ENCODE peak calls at places on chromosomes 11 and 22, in seven cellular contexts. E is left ventricle myocardium inferior, F is heart right ventricle, N is RWPE2, D is transverse colon, Q is psoas muscle, O is H7. K is an unnamed sample.

GRCh38 chr22:48320048-48320655 is 1507.5 kb downstream of the BRD1 start:
- DNase-seq in N (no peak), E (no peak), D (no peak), Q (no peak), O (no peak), F (no peak), K (no peak)

GRCh38 chr22:47384977-47385376 is 622.5 kb downstream of the TBC1D22A start:
- DNase-seq in Q (no peak), D (no peak), F (no peak), N (peak; percentile 34), O (no peak), E (no peak), K (no peak)

GRCh38 chr11:8566613-8567210 is 27.3 kb downstream of the STK33 start:
- DNase-seq in E (no peak), O (no peak), D (peak; percentile 12), Q (no peak), F (no peak), N (no peak), K (peak; percentile 46)

GRCh38 chr11:27018902-27019544 is 21.6 kb upstream of the BBOX1 start:
- DNase-seq in N (no peak), F (no peak), E (no peak), D (no peak), O (no peak), Q (no peak), K (no peak)

GRCh38 chr22:50676661-50677492 is 4.3 kb downstream of the SHANK3 start:
- DNase-seq in D (no peak), Q (no peak), F (no peak), O (no peak), N (no peak), E (no peak), K (no peak)

GRCh38 chr22:18034076-18034475 is 9.7 kb upstream of the MICAL3 start:
- DNase-seq in F (no peak), E (no peak), D (no peak), Q (no peak), O (no peak), N (no peak), K (no peak)

GRCh38 chr22:38724176-38724575 is 18.4 kb downstream of the GTPBP1 start:
- DNase-seq in N (no peak), D (no peak), F (no peak), O (no peak), Q (no peak), E (no peak), K (no peak)

GRCh38 chr11:47979378-47980092 is 824 bp upstream of the PTPRJ start:
- DNase-seq in Q (no peak), F (no peak), E (no peak), D (no peak), O (peak; percentile 66), N (no peak), K (no peak)

GRCh38 chr11:84130646-84131427 is 844.7 kb upstream of the CCDC90B start:
- DNase-seq in O (no peak), Q (no peak), D (no peak), F (no peak), E (no peak), N (no peak), K (no peak)

GRCh38 chr11:61503135-61503770 is 5.3 kb upstream of the LRRC10B start:
- DNase-seq in N (no peak), D (no peak), F (no peak), E (no peak), Q (no peak), O (no peak), K (no peak)

GRCh38 chr11:1119282-1120146 is 38.2 kb upstream of the MUC5AC start:
- DNase-seq in E (no peak), D (peak; percentile 3), N (no peak), Q (no peak), O (peak; percentile 68), F (no peak), K (no peak)

GRCh38 chr11:115234794-115235193 is 269.4 kb downstream of the CADM1 start:
- DNase-seq in E (no peak), F (no peak), D (no peak), O (no peak), Q (no peak), N (no peak), K (no peak)

GRCh38 chr22:48100685-48101417 is 1338.4 kb downstream of the TBC1D22A start:
- DNase-seq in E (no peak), N (no peak), D (no peak), O (no peak), F (no peak), Q (no peak), K (no peak)

GRCh38 chr22:31229402-31230140 is 17.5 kb downstream of the LIMK2 start:
- DNase-seq in N (no peak), F (no peak), O (no peak), E (peak; percentile 47), D (peak; percentile 78), Q (peak; percentile 29), K (no peak)

DNA sequence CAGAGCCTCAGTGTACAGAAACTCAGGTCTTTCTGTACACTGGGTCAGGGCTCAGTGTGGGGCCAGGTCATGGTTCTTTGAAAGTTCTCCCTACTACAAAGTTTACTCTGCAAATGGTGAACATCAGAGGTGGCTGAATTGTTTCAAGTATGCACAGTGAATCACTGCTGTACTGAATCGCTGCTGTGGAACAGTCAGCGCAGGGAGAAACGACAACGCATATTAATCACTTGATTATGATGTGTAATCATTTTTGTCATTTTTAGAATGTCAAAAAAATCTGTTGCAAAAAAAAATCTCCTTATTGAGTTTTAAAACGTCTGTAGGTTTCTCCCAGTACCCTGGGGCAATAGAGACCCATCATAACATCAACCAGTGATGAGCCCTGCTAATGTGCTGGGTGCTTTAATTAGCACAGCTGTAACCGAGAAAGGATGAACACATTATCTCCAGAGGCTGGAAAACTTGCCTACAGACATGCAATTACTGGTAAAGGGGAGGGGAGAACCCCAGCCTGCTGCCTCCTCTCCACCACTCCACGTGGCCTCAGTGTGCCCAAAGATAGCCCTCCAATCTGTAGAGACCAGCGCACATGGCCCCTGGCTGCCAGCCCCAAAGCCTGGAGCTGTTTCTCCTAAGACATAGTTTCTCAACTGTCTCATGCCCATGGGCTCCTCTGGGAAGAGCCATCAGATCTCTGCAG is 12.8 kb downstream of the ARRB1 start:
- DNase-seq in F (no peak), D (no peak), N (no peak), O (no peak), E (no peak), Q (no peak), K (no peak)
- H3K4me3 ChIP-seq in F (no peak overlapping the region), D (no peak overlapping the region), N (no peak overlapping the region), O (no peak overlapping the region), E (no peak overlapping the region), Q (no peak overlapping the region), K (no peak overlapping the region)

GRCh38 chr11:65549088-65549487 is 9.1 kb downstream of the LTBP3 start:
- DNase-seq in E (no peak), F (no peak), N (no peak), O (no peak), D (no peak), Q (no peak), K (no peak)

GRCh38 chr11:65545853-65546216 is 12.3 kb downstream of the LTBP3 start:
- DNase-seq in N (no peak), F (no peak), D (no peak), Q (no peak), E (no peak), O (peak; percentile 64), K (no peak)

GRCh38 chr11:65542738-65543390 is 15.3 kb downstream of the LTBP3 start:
- DNase-seq in E (no peak), F (no peak), D (no peak), N (no peak), O (no peak), Q (no peak), K (no peak)

GRCh38 chr11:65547446-65548125 is 10.6 kb downstream of the LTBP3 start:
- DNase-seq in N (no peak), F (no peak), E (no peak), D (no peak), Q (no peak), O (peak; percentile 85), K (no peak)

DNA sequence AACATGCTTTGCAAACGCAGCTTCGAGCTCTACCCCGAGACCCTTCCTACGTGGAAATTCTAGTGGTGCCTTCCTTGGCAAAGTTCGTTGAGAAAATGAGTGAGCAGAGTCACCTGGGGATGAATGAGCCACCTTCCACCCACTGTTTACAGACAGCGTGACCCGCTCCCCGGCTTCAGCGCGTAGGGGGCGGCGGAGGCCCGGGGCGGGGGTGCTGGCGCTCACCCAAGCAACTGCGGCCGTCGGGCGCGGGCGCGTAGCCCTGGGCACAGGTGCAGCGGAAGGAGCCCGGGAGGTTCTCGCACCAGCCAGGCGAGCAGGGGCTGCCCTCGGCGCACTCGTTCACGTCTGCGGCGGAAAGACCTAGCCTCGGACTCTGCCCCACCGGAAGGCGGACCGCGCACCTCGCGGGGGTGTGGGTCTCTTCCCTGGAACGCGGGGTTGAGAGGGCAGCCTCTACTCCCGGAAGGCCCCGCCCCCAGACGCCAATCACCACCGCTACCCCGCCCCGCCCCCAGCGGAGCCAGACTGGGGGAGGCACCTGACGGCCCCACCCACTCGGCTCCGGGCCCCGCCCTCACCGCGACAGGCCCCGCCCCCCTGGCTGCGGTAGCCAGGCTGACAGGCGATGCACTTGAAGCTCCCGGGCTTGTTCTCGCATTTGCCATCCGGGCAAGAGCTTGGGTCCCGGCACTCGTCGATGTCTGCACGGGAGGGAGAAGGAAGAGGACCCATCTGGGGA is 11.8 kb downstream of the LTBP3 start:
- DNase-seq in F (peak; percentile 84), Q (peak; percentile 79), E (peak; percentile 77), N (no peak), D (peak; percentile 99), O (peak; percentile 100), K (peak; percentile 55)
- H3K4me3 ChIP-seq in F (no peak overlapping the region), Q (no peak overlapping the region), E (peak overlapping the region; percentile 33), N (peak overlapping the region; percentile 5), D (peak overlapping the region; percentile 47), O (peak overlapping the region; percentile 55), K (no peak overlapping the region)

DNA sequence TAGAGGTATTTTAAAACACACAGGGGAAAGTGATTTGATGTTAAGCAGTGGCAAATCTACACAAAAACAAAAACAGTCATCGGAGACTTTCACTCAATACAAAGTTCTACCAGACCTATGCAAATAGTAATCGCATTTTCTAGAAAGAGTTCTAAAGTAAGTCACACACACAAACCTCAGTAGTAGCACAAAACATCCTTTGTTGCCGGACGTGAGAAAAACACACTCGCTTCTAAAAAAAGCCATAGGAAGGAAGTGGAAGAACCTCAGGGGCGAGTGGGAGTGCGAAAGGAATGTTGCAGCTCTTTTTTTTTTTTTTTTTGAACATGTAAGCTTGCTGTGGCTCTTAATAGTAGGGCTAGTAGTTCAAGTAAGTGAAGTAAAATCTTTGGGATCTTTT is 88.9 kb downstream of the MAML2 start:
- DNase-seq in Q (no peak), O (no peak), N (no peak), D (peak; percentile 35), E (no peak), F (no peak), K (no peak)
- H3K4me3 ChIP-seq in Q (no peak overlapping the region), O (no peak overlapping the region), N (no peak overlapping the region), D (no peak overlapping the region), E (peak overlapping the region; percentile 21), F (peak overlapping the region; percentile 5), K (no peak overlapping the region)

DNA sequence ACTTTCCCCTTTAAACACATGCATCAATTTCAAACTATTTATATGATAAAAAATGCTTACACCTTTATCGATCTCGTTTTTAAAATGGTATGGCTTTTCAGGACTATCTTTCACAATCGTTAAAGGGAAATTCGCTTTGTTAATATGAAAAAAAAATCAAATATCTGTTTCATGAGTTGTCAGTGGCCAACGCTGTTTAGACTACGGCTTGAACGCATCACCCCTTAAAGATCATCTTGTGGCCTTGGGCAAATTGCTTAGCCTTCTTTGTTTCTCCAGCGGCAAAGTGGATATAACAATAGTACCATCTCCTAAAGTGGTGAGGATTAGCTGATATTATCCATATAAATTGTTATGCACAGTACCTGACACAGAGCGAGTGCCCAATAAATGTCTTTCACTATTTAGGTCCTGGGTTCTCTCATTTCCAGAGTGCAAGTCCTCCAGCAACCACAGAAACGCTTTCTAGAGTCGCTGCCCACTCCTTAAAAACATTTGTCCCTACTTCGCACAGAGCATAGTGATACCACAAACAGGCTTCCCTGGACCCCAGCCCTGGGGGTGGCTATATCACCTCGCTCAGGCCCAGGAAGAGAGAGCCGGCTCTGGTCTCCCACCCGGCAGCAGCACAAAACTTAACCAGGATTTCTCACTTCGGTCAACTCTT is 904 bp downstream of the SLC35F2 start:
- DNase-seq in N (no peak), D (no peak), F (no peak), O (no peak), Q (no peak), E (no peak), K (peak; percentile 71)
- H3K4me3 ChIP-seq in N (peak overlapping the region; percentile 91), D (peak overlapping the region; percentile 70), F (peak overlapping the region; percentile 72), O (peak overlapping the region; percentile 88), Q (peak overlapping the region; percentile 81), E (peak overlapping the region; percentile 79), K (peak overlapping the region; percentile 52)

K was measured in HAP-1.